ENCODE peak calls at places on chromosome 1, in nine cellular contexts. R is fibroblast of lung; X is body of pancreas; S is lower lobe of right lung; B is Caco-2; U is tibial nerve; Q is ovary; P is psoas muscle; N is CD8-positive, alpha-beta T cell. E is an unnamed sample. For H3K36me3, the result is how much of the 10 kb centered on the place peaks cover.

GRCh38 chr1:30868833-30869435 is 39.6 kb downstream of the SDC3 start:
- DNase-seq in S (no peak), Q (no peak), N (no peak), U (no peak), R (no peak), B (no peak), X (no peak), P (no peak), E (no peak)

GRCh38 chr1:242454262-242455051 is 70.0 kb downstream of the PLD5 start:
- DNase-seq in Q (no peak), U (no peak), X (no peak), B (no peak), P (no peak), S (no peak), N (no peak), R (peak), E (no peak)

GRCh38 chr1:173239058-173239457 is 31.9 kb upstream of the TNFSF4 start:
- DNase-seq in X (no peak), S (no peak), R (no peak), N (no peak), U (no peak), P (no peak), B (no peak), Q (no peak), E (no peak)

GRCh38 chr1:114718661-114719423 is 2.3 kb upstream of the NRAS start:
- DNase-seq in S (no peak), N (no peak), Q (no peak), U (no peak), R (peak), X (no peak), B (no peak), P (no peak), E (no peak)

GRCh38 chr1:56897150-56898004 is 42.8 kb downstream of the C8A start:
- DNase-seq in S (no peak), N (no peak), B (no peak), Q (no peak), R (peak), P (no peak), X (peak), U (no peak), E (no peak)

GRCh38 chr1:112143871-112144441 is 154.5 kb upstream of the KCND3 start:
- DNase-seq in B (no peak), N (no peak), U (no peak), R (no peak), X (peak), P (no peak), Q (no peak), S (no peak), E (no peak)

GRCh38 chr1:20601123-20601825 is 12.4 kb downstream of the CDA start:
- DNase-seq in B (no peak), N (no peak), X (no peak), Q (no peak), S (no peak), U (no peak), R (peak), P (no peak), E (no peak)

GRCh38 chr1:175797576-175797975 is 54.2 kb upstream of the TNR start:
- DNase-seq in P (no peak), X (no peak), B (no peak), U (no peak), R (no peak), Q (no peak), N (no peak), S (no peak), E (no peak)

GRCh38 chr1:62131093-62131725 is 63.4 kb upstream of the L1TD1 start:
- DNase-seq in S (no peak), Q (no peak), N (no peak), P (no peak), R (peak), U (peak), B (peak), X (peak), E (peak)

GRCh38 chr1:172674831-172675613 is 16.1 kb downstream of the FASLG start:
- DNase-seq in U (no peak), B (no peak), N (no peak), Q (no peak), X (no peak), S (no peak), P (no peak), R (peak), E (no peak)

GRCh38 chr1:230122361-230123279 is 55.6 kb downstream of the GALNT2 start:
- DNase-seq in N (no peak), S (no peak), X (no peak), P (no peak), Q (no peak), R (no peak), U (no peak), B (no peak), E (no peak)

GRCh38 chr1:212782422-212783154 is 9.0 kb downstream of the NSL1 start:
- DNase-seq in B (no peak), N (no peak), P (no peak), X (no peak), R (peak), S (no peak), U (no peak), Q (no peak), E (no peak)

GRCh38 chr1:7991504-7992440 is 30.3 kb downstream of the PARK7 start:
- DNase-seq in N (no peak), B (peak), R (no peak), P (no peak), X (no peak), S (no peak), U (no peak), Q (no peak), E (no peak)

GRCh38 chr1:89686520-89686919 is 53.6 kb downstream of the LRRC8C start:
- DNase-seq in Q (no peak), U (no peak), B (no peak), P (no peak), N (no peak), R (no peak), X (no peak), S (no peak), E (no peak)

GRCh38 chr1:3242408-3243270 is 173.6 kb downstream of the PRDM16 start:
- DNase-seq in P (no peak), N (no peak), X (no peak), S (no peak), U (no peak), B (no peak), Q (no peak), R (no peak), E (no peak)

GRCh38 chr1:54609301-54609921 is 13.9 kb downstream of the FAM151A start:
- DNase-seq in N (no peak), B (no peak), R (no peak), Q (peak), S (no peak), X (no peak), P (no peak), U (no peak), E (peak)

GRCh38 chr1:146034976-146035469 is 13.5 kb upstream of the HJV start:
- DNase-seq in X (no peak), B (peak), U (no peak), R (no peak), S (no peak), N (no peak), P (no peak), Q (no peak), E (no peak)

GRCh38 chr1:43952731-43953350 is 6.1 kb downstream of the IPO13 start:
- DNase-seq in B (no peak), S (no peak), Q (no peak), P (no peak), N (no peak), X (no peak), U (no peak), R (no peak), E (no peak)

GRCh38 chr1:62746809-62747138 is 37.2 kb upstream of the ATG4C start:
- DNase-seq in P (no peak), Q (no peak), N (no peak), S (no peak), X (no peak), R (no peak), B (no peak), U (no peak), E (no peak)

GRCh38 chr1:8408151-8408839 is 90.4 kb downstream of the SLC45A1 start:
- DNase-seq in S (no peak), B (no peak), P (peak), X (peak), N (no peak), U (peak), R (peak), Q (peak), E (peak)

GRCh38 chr1:20187103-20187812 is 940 bp upstream of the PLA2G2C start:
- DNase-seq in R (no peak), X (peak), Q (no peak), U (no peak), P (no peak), N (no peak), B (no peak), S (peak), E (no peak)

GRCh38 chr1:115530407-115530806 is 111.4 kb upstream of the VANGL1 start:
- DNase-seq in B (no peak), R (peak), Q (no peak), N (no peak), S (no peak), X (no peak), U (no peak), P (no peak), E (no peak)

GRCh38 chr1:56424744-56425493 is 154.4 kb downstream of the PLPP3 start:
- DNase-seq in X (peak), Q (no peak), P (peak), U (peak), N (no peak), S (peak), R (peak), B (no peak), E (no peak)

GRCh38 chr1:38608202-38608864 is 251.2 kb downstream of the RRAGC start:
- DNase-seq in S (no peak), B (no peak), N (no peak), X (no peak), P (no peak), R (peak), U (no peak), Q (no peak), E (no peak)

GRCh38 chr1:165075725-165076370 is 280.7 kb downstream of the LMX1A start:
- DNase-seq in P (no peak), U (no peak), B (peak), Q (no peak), N (no peak), X (peak), S (no peak), R (peak), E (no peak)

GRCh38 chr1:43274125-43274803 is 4.5 kb downstream of the TMEM125 start:
- DNase-seq in X (no peak), U (no peak), P (no peak), R (peak), B (no peak), Q (peak), N (peak), S (no peak), E (peak)

GRCh38 chr1:217881607-217882332 is 250.6 kb downstream of the SPATA17 start:
- DNase-seq in X (no peak), U (no peak), B (no peak), S (no peak), N (no peak), P (no peak), Q (no peak), R (peak), E (no peak)

DNA sequence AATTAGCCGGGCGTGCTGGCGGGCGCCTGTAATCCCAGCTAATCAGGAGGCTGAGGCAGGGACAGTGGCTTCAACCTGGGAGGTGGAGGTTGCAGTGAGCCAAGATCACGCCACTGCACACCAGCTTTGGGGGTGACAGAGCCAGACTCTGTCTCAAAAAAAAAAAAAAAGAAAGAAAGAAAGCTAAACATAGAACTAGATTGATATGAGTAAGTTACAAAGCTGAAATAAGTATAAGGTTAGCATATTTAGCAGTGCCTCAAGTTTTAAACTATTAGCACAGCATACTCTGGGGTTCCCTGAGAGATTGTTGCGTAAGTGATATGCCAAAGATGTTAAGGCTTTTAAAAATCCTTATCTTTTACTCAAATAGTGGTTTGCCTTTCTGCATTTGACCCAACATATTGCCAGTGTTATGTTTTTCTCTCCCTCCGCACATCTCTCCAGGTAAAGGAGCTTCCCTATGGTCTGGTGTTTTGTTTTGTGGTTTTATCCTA is 126.1 kb downstream of the CD247 start:
- DNase-seq in S (no peak), U (no peak), X (no peak), R (no peak), N (no peak), B (no peak), Q (no peak), P (no peak), E (no peak)
- H3K36me3 ChIP-seq in S (under half), U (under half), X (under half), R (under half), N (under half), B (under half), Q (under half), P (under half), E (under half)

GRCh38 chr1:222828939-222829338 is 14.1 kb downstream of the DISP1 start:
- DNase-seq in B (no peak), P (no peak), U (no peak), R (no peak), Q (no peak), X (no peak), S (no peak), N (no peak), E (no peak)
- TF ChIP-seq CTCF in B (no peak), P (no peak), U (peak), R (peak), Q (no peak), X (no peak), S (no peak), N (no peak), E (no peak)

GRCh38 chr1:154577346-154578057 is 9.9 kb downstream of the CHRNB2 start:
- DNase-seq in R (no peak), X (no peak), Q (no peak), N (no peak), S (no peak), U (no peak), P (no peak), B (no peak), E (no peak)

GRCh38 chr1:154574715-154575114 is 7.1 kb downstream of the CHRNB2 start:
- DNase-seq in B (no peak), S (no peak), Q (no peak), N (no peak), P (no peak), R (peak), X (no peak), U (no peak), E (no peak)

GRCh38 chr1:154578058-154578418 is 10.5 kb downstream of the CHRNB2 start:
- DNase-seq in U (no peak), P (no peak), B (no peak), S (no peak), Q (peak), N (no peak), R (no peak), X (no peak), E (no peak)

GRCh38 chr1:154575147-154575927 is 7.8 kb downstream of the CHRNB2 start:
- DNase-seq in B (no peak), U (no peak), R (no peak), P (no peak), N (no peak), X (no peak), Q (no peak), S (no peak), E (no peak)

DNA sequence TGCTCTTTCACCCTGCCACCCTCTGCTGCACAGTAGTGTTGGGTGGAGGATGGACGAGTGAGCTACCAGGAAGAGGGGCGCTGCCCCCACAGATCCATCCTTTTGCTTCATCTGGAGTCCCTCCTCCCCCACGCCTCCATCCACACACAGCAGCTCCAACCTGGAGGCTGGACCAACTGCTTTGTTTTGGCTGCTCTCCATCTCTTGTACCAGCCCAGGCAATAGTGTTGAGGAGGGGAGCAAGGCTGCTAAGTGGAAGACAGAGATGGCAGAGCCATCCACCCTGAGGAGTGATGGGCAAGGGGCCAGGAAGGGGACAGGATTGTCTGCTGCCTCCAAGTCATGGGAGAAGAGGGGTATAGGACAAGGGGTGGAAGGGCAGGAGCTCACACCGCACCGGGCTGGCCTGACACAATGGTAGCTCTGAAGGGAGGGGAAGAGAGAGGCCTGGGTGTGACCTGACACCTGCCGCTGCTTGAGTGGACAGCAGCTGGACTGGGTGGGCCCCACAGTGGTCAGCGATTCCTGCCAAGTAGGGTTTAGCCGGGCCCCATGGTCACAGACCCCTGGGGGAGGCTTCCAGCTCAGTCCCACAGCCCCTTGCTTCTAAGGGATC is 8.5 kb downstream of the CHRNB2 start:
- DNase-seq in R (no peak), P (no peak), B (no peak), S (no peak), X (no peak), U (no peak), Q (no peak), N (no peak), E (no peak)
- H3K36me3 ChIP-seq in R (under half), P (under half), B (under half), S (under half), X (under half), U (under half), Q (under half), N (under half), E (under half)

GRCh38 chr1:157517026-157517425 is 35.3 kb downstream of the FCRL5 start:
- DNase-seq in S (no peak), U (no peak), Q (no peak), N (no peak), P (no peak), R (no peak), B (no peak), X (no peak), E (no peak)
- TF ChIP-seq CTCF in S (no peak), U (no peak), Q (no peak), N (no peak), P (no peak), R (no peak), B (no peak), X (no peak), E (no peak)

GRCh38 chr1:150841626-150842025 is 33.6 kb upstream of the CTSK start:
- DNase-seq in P (no peak), R (no peak), S (no peak), X (no peak), U (no peak), N (no peak), B (no peak), Q (no peak), E (no peak)

GRCh38 chr1:150832597-150832996 is 24.5 kb upstream of the CTSK start:
- DNase-seq in N (no peak), P (no peak), U (no peak), S (no peak), R (no peak), X (no peak), B (no peak), Q (no peak), E (no peak)

DNA sequence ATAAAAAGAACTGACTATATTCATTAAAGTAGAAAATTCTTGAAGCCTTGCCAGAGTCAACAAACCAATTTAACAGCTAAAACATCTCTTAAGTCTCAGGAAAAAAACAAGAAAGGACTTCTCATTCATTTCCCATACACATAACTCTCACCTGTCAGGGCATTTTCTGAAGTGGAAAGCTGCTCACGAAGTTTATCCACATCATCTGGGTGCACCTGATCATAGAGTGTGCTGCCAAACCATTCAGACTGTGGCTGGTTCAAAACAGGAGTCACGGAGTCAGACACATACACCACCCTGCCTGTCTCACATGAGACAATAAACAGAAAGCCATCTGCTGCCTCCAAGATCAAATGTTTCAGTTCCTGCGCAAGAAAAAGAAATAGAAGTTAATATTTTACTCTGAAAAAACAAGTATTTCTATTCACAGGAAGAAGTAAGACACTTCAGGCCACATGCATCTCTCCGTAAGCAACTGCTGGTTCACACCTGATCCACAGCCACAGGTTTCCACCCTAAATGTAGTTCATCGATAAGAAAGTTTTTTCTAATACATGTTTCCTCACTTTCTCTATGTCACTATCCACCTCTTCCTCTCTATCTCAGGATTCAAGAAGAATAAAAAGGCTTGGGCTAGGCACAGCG is 28.2 kb upstream of the CTSK start:
- DNase-seq in X (peak), S (no peak), U (no peak), N (no peak), P (no peak), Q (no peak), B (no peak), R (peak), E (no peak)
- H3K36me3 ChIP-seq in X (under half), S (half or more), U (half or more), N (half or more), P (half or more), Q (under half), B (under half), R (under half), E (under half)

DNA sequence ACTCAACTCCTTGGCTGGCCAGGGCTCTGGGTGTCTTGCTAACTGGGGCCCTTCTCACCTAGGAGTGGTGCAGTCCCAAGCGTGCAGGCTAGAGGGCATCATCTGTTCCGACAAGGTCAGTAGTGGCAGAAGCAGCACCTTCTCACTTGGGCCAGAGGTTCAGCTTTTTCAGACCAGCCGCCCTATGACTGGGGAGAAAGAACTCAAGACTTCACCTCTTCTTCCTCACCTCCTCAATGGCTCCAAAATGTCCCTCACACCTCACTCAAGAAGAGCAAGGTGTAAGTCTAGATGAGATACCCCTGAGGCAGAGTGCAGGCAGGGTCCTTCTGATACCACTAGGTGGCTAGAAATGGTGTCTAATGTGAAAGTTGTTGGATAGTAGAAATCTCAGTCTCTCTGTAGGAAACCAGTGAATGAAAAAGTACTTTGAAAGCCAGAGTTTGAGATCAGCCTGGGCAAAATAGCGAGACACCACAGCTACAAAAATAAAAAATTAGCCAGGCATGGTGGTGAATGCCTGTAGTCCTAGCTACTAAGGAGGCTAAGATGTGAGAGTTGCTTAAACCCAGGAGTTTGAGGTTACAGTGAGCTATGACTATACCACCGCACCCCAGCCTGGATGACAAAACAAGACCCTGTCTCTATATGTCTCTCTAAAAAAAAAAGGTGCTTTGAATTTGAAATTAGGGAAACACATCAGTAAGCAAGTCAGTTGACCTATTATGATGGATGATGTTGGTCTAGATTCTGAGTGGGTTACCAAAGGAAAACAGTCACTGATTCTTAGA is 8.6 kb upstream of the IL20 start:
- DNase-seq in S (no peak), R (no peak), N (no peak), Q (no peak), U (no peak), X (no peak), B (no peak), P (no peak), E (no peak)
- TF ChIP-seq CTCF in S (peak), R (peak), N (peak), Q (no peak), U (no peak), X (no peak), B (peak), P (peak), E (no peak)